ENCODE peak calls at places on chromosomes 11 and 22, in six cellular contexts. C is IMR-90, N is H9, D is H1, U is neuronal stem cell, M is trophoblast cell. E is an unnamed sample. For H3K9me3, the result is how much of the 10 kb centered on the place peaks cover.

GRCh38 chr11:40178470-40178869 is 1281.0 kb downstream of the LRRC4C start:
- DNase-seq in C (no peak), N (no peak), D (no peak), U (no peak), M (no peak), E (no peak)

GRCh38 chr11:82848829-82849228 is 51.4 kb downstream of the PRCP start:
- DNase-seq in C (no peak), N (no peak), D (no peak), U (no peak), M (no peak), E (no peak)

GRCh38 chr11:125062931-125063428 is at the start of gene SLC37A2:
- DNase-seq in C (peak), N (peak), D (no peak), U (peak), M (peak), E (peak)

GRCh38 chr11:19974886-19975285 is 185.4 kb downstream of the DBX1 start:
- DNase-seq in C (no peak), N (no peak), D (no peak), U (no peak), M (peak), E (no peak)

GRCh38 chr11:103368151-103368550 is 258.9 kb downstream of the DYNC2H1 start:
- DNase-seq in C (no peak), N (no peak), D (no peak), U (no peak), M (no peak), E (no peak)

GRCh38 chr11:97702948-97703347 is 1313.1 kb downstream of the JRKL start:
- DNase-seq in C (no peak), N (no peak), D (no peak), U (no peak), M (no peak), E (no peak)

GRCh38 chr22:47622541-47622940 is 860.1 kb downstream of the TBC1D22A start:
- DNase-seq in C (no peak), N (peak), D (no peak), U (no peak), M (no peak), E (no peak)

GRCh38 chr11:119486691-119487259 is 63.8 kb upstream of the THY1 start:
- DNase-seq in C (no peak), N (peak), D (peak), U (no peak), M (no peak), E (no peak)

GRCh38 chr22:44925465-44926123 is 84.2 kb downstream of the PHF21B start:
- DNase-seq in C (no peak), N (no peak), D (no peak), U (no peak), M (no peak), E (no peak)

GRCh38 chr11:33698921-33699320 is 1.7 kb downstream of the C11orf91 start:
- DNase-seq in C (no peak), N (no peak), D (no peak), U (no peak), M (no peak), E (no peak)

GRCh38 chr11:65524010-65524746 is 705 bp upstream of the SCYL1 start:
- DNase-seq in C (no peak), N (no peak), D (peak), U (no peak), M (no peak), E (no peak)

GRCh38 chr11:12102588-12103410 is 7.6 kb upstream of the MICAL2 start:
- DNase-seq in C (no peak), N (no peak), D (no peak), U (no peak), M (peak), E (no peak)

GRCh38 chr11:17392872-17393271 is 4.4 kb upstream of the KCNJ11 start:
- DNase-seq in C (no peak), N (no peak), D (no peak), U (no peak), M (no peak), E (no peak)

GRCh38 chr11:70807195-70807543 is 408.8 kb downstream of the CTTN start:
- DNase-seq in C (no peak), N (no peak), D (no peak), U (no peak), M (no peak), E (no peak)

GRCh38 chr22:42791721-42792452 is 65.2 kb downstream of the ARFGAP3 start:
- DNase-seq in C (no peak), N (no peak), D (no peak), U (no peak), M (no peak), E (no peak)

GRCh38 chr11:34600339-34601084 is 20.4 kb upstream of the EHF start:
- DNase-seq in C (peak), N (no peak), D (no peak), U (no peak), M (no peak), E (no peak)

GRCh38 chr11:128424271-128424709 is 163.1 kb downstream of the ETS1 start:
- DNase-seq in C (no peak), N (no peak), D (no peak), U (no peak), M (no peak), E (no peak)

GRCh38 chr11:90453525-90453924 is 230.7 kb upstream of the CHORDC1 start:
- DNase-seq in C (no peak), N (no peak), D (no peak), U (no peak), M (no peak), E (no peak)

GRCh38 chr11:15157181-15157580 is 42.5 kb downstream of the INSC start:
- DNase-seq in C (peak), N (no peak), D (no peak), U (no peak), M (peak), E (peak)

GRCh38 chr11:3122775-3123201 is 42.3 kb downstream of the OSBPL5 start:
- DNase-seq in C (no peak), N (no peak), D (no peak), U (no peak), M (no peak), E (no peak)

GRCh38 chr11:72012897-72013721 is 14.4 kb downstream of the IL18BP start:
- DNase-seq in C (peak), N (no peak), D (no peak), U (no peak), M (peak), E (no peak)

GRCh38 chr22:33757443-33758124 is 162.7 kb downstream of the LARGE1 start:
- DNase-seq in C (no peak), N (no peak), D (no peak), U (no peak), M (no peak), E (no peak)

GRCh38 chr11:130915556-130916237 is 582 bp downstream of the SNX19 start:
- DNase-seq in C (no peak), N (no peak), D (no peak), U (no peak), M (peak), E (no peak)

GRCh38 chr11:55106391-55106790 is 155.6 kb upstream of the TRIM48 start:
- DNase-seq in C (no peak), N (no peak), D (no peak), U (no peak), M (no peak), E (no peak)
- H3K9me3 ChIP-seq in C (under half), N (half or more), D (under half), U (under half), M (under half), E (half or more)

GRCh38 chr22:41543854-41544670 is at the start of gene POLR3H:
- DNase-seq in C (peak), N (peak), D (peak), U (peak), M (peak), E (peak)
- H3K14ac ChIP-seq in C (peak), N (peak), D (no peak), U (peak), M (peak), E (peak)

DNA sequence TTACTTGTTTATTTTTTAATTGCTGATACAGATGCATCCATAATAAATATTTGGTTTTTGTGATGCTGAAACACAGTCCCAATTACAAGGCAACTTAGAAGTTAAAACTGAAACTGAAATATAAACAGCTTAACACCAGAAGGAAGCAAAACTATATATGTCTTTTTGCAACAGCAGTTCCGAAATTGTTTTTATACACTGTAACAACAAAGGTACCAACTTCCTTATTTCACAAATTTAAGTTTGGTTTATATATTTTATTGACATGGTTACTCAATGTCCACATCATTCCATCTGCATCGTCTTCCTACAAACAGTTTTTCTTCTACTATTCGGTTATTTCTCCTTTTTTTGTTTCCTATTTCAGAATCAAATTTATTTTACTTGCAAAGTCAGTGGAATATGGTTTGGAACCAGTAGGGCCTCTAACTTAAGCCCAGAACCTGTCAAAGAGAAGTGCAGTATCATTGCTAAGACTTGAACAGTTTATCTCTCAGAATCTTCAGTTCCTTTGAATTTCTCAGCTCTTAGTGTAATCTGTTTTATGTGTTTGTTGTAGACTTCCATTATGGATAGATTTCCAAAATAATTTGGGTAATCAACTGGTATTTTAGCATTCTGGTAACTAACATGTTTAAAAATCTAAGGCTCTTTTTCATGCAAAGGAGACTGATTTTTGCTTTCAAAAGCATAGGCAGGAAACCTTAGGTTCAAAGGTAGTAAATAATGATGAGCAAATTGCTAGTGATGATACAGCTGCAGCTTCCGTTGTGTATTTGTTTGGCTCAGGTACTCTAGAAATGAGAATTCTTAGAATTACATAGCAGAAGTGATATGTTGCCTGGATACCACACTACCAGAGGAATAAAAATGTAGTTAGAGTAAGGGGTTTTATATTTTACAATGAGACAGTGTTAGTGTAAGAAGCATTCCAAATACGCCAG is 8.2 kb upstream of the HSPA8 start:
- DNase-seq in C (no peak), N (no peak), D (no peak), U (no peak), M (no peak), E (no peak)
- H3K9me3 ChIP-seq in C (under half), N (under half), D (under half), U (under half), M (under half), E (under half)

GRCh38 chr22:36184433-36185035 is 17.1 kb downstream of the APOL4 start:
- DNase-seq in C (no peak), N (no peak), D (no peak), U (no peak), M (no peak), E (no peak)

GRCh38 chr22:36182056-36182455 is 19.6 kb downstream of the APOL4 start:
- DNase-seq in C (no peak), N (no peak), D (no peak), U (no peak), M (no peak), E (no peak)

GRCh38 chr22:36180928-36181327 is 20.4 kb upstream of the APOL3 start:
- DNase-seq in C (no peak), N (no peak), D (no peak), U (no peak), M (no peak), E (no peak)

GRCh38 chr22:36183446-36183845 is 18.2 kb downstream of the APOL4 start:
- DNase-seq in C (no peak), N (no peak), D (no peak), U (no peak), M (no peak), E (no peak)

DNA sequence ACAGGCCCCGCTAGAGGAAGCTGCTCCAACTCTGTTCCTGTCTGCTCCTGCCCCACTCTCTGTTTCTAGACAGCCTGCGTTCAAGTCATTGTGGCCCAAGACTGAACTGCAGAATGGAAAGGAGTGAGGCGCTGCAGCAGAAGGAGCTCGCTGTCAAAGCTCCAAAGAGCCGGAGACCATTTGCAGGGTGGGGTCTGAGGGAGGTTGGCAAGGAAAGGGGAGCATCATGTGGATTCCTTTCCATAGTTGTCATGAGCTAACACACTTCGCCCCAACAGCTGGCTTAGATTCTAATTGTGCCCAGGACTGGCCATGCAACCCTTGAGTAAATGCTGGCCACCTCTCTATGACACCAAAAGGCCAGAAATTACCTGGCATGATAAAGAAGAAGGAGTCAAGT is 18.7 kb downstream of the APOL4 start:
- DNase-seq in C (no peak), N (no peak), D (no peak), U (no peak), M (no peak), E (no peak)
- H3K14ac ChIP-seq in C (no peak), N (no peak), D (no peak), U (no peak), M (no peak), E (no peak)

GRCh38 chr11:50394017-50394416 is 361.3 kb downstream of the OR4C45 start:
- DNase-seq in C (no peak), N (no peak), D (no peak), U (no peak), M (no peak), E (no peak)
- H3K9me3 ChIP-seq in C (under half), N (half or more), D (half or more), U (under half), M (under half), E (half or more)

DNA sequence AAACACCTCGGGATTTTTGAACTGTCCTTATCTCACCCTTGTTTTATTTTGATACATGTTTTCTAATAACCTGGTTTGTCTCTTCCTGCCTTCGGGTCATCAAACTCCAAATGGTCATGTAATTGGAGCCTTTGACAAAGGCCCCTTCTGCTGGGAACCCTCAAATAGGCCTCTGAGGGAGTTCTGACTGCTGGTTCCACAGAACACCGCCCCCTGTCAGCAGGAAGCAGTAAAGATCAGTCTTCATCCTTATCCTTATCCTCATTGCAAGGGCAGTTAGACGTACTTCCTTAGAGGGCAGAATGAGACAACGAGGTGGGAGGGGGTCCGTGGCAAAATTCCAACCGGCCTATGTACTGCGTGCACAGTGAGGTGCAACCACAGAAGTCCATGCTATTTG is 12.1 kb downstream of the TRIM51 start:
- DNase-seq in C (no peak), N (no peak), D (peak), U (no peak), M (no peak), E (no peak)
- H3K14ac ChIP-seq in C (no peak), N (no peak), D (no peak), U (no peak), M (no peak), E (no peak)